ENCODE peak calls at places on chromosomes 4 and X, in five cellular contexts. One of them, this sample, is unnamed.

GRCh38 chrX:24607616-24608015 is 39.5 kb downstream of the PCYT1B start:
- DNase-seq in AML-193: peak; percentile 27
- DNase-seq in fibroblast of lung: no peak
- DNase-seq in neural crest cell: no peak
- DNase-seq in NCI-H1092: no peak
- DNase-seq in this sample: no peak

GRCh38 chr4:1105067-1105466 is 8.3 kb downstream of the RNF212 start:
- DNase-seq in neural crest cell: no peak
- DNase-seq in fibroblast of lung: no peak
- DNase-seq in NCI-H1092: no peak
- DNase-seq in AML-193: no peak
- DNase-seq in this sample: no peak

GRCh38 chr4:182280439-182281111 is 37.4 kb downstream of the TENM3 start:
- DNase-seq in neural crest cell: no peak
- DNase-seq in fibroblast of lung: peak; percentile 88
- DNase-seq in NCI-H1092: no peak
- DNase-seq in AML-193: no peak
- DNase-seq in this sample: peak; percentile 2

GRCh38 chr4:94305468-94306225 is 37.0 kb downstream of the HPGDS start:
- DNase-seq in AML-193: no peak
- DNase-seq in NCI-H1092: no peak
- DNase-seq in fibroblast of lung: peak; percentile 16
- DNase-seq in neural crest cell: no peak
- DNase-seq in this sample: peak; percentile 36

GRCh38 chr4:37243722-37244582 is 591 bp upstream of the NWD2 start:
- DNase-seq in NCI-H1092: no peak
- DNase-seq in AML-193: no peak
- DNase-seq in neural crest cell: peak; percentile 14
- DNase-seq in fibroblast of lung: peak; percentile 0
- DNase-seq in this sample: no peak

GRCh38 chr4:54545663-54546424 is 111.9 kb upstream of the KIT start:
- DNase-seq in AML-193: no peak
- DNase-seq in NCI-H1092: no peak
- DNase-seq in neural crest cell: no peak
- DNase-seq in fibroblast of lung: no peak
- DNase-seq in this sample: no peak

GRCh38 chr4:35423104-35423503 is 821.2 kb downstream of the ARAP2 start:
- DNase-seq in NCI-H1092: no peak
- DNase-seq in AML-193: no peak
- DNase-seq in neural crest cell: no peak
- DNase-seq in fibroblast of lung: no peak
- DNase-seq in this sample: no peak

GRCh38 chr4:39544580-39545315 is 17.5 kb upstream of the UGDH start:
- DNase-seq in AML-193: no peak
- DNase-seq in neural crest cell: no peak
- DNase-seq in NCI-H1092: no peak
- DNase-seq in fibroblast of lung: peak; percentile 66
- DNase-seq in this sample: no peak

GRCh38 chr4:148064451-148064850 is 332.6 kb downstream of the ARHGAP10 start:
- DNase-seq in NCI-H1092: no peak
- DNase-seq in AML-193: no peak
- DNase-seq in fibroblast of lung: no peak
- DNase-seq in neural crest cell: no peak
- DNase-seq in this sample: no peak

GRCh38 chr4:112451831-112452230 is 64.1 kb downstream of the NEUROG2 start:
- DNase-seq in neural crest cell: no peak
- DNase-seq in fibroblast of lung: no peak
- DNase-seq in AML-193: no peak
- DNase-seq in NCI-H1092: no peak
- DNase-seq in this sample: no peak

GRCh38 chr4:126784966-126785580 is 847.7 kb upstream of the INTU start:
- DNase-seq in neural crest cell: no peak
- DNase-seq in fibroblast of lung: peak; percentile 48
- DNase-seq in AML-193: no peak
- DNase-seq in NCI-H1092: no peak
- DNase-seq in this sample: no peak

GRCh38 chr4:158161561-158162354 is 11.1 kb downstream of the GASK1B start:
- DNase-seq in fibroblast of lung: peak; percentile 98
- DNase-seq in NCI-H1092: no peak
- DNase-seq in neural crest cell: no peak
- DNase-seq in AML-193: no peak
- DNase-seq in this sample: peak; percentile 91

GRCh38 chrX:27571164-27571563 is 19.0 kb upstream of the DCAF8L2 start:
- DNase-seq in NCI-H1092: no peak
- DNase-seq in fibroblast of lung: no peak
- DNase-seq in neural crest cell: no peak
- DNase-seq in AML-193: no peak
- DNase-seq in this sample: no peak

GRCh38 chr4:158282252-158282651 is 72.0 kb downstream of the TMEM144 start:
- DNase-seq in fibroblast of lung: no peak
- DNase-seq in AML-193: no peak
- DNase-seq in NCI-H1092: no peak
- DNase-seq in neural crest cell: no peak
- DNase-seq in this sample: peak; percentile 63

GRCh38 chrX:149151805-149152757 is 353.0 kb downstream of the IDS start:
- DNase-seq in neural crest cell: no peak
- DNase-seq in AML-193: no peak
- DNase-seq in NCI-H1092: no peak
- DNase-seq in fibroblast of lung: peak; percentile 72
- DNase-seq in this sample: peak; percentile 83

GRCh38 chr4:111475001-111475400 is 670.3 kb upstream of the FAM241A start:
- DNase-seq in fibroblast of lung: peak; percentile 28
- DNase-seq in neural crest cell: peak; percentile 20
- DNase-seq in NCI-H1092: no peak
- DNase-seq in AML-193: no peak
- DNase-seq in this sample: peak; percentile 60

GRCh38 chrX:8987672-8988250 is 46.2 kb downstream of the FAM9B start:
- DNase-seq in neural crest cell: no peak
- DNase-seq in fibroblast of lung: no peak
- DNase-seq in AML-193: no peak
- DNase-seq in NCI-H1092: no peak
- DNase-seq in this sample: no peak